ENCODE peak calls at places on chromosomes 6 and 20, in four cellular contexts. R, V, Y and P are unnamed samples.

GRCh38 chr6:110877154-110877564 is 2.6 kb downstream of the AMD1 start:
- DNase-seq in R (peak; percentile 32), V (no peak), Y (peak; percentile 48), P (no peak)

GRCh38 chr6:10310826-10311225 is 104.0 kb downstream of the TFAP2A start:
- DNase-seq in R (no peak), V (no peak), Y (no peak), P (no peak)

GRCh38 chr20:4563534-4563933 is 158.2 kb upstream of the PRND start:
- DNase-seq in R (peak; percentile 80), V (peak; percentile 50), Y (peak; percentile 79), P (peak; percentile 61)

GRCh38 chr6:131730264-131730663 is 19.4 kb upstream of the CTAGE9 start:
- DNase-seq in R (no peak), V (no peak), Y (no peak), P (no peak)

GRCh38 chr6:117266267-117266797 is 974 bp downstream of the VGLL2 start:
- DNase-seq in R (no peak), V (no peak), Y (no peak), P (no peak)

GRCh38 chr6:12578097-12578496 is 138.5 kb upstream of the PHACTR1 start:
- DNase-seq in R (peak; percentile 31), V (no peak), Y (no peak), P (no peak)

GRCh38 chr6:90093558-90094073 is 199.3 kb downstream of the GJA10 start:
- DNase-seq in R (no peak), V (no peak), Y (no peak), P (no peak)

GRCh38 chr6:128152551-128152950 is 251.7 kb upstream of the THEMIS start:
- DNase-seq in R (no peak), V (no peak), Y (no peak), P (no peak)

GRCh38 chr6:106110167-106110826 is 24.2 kb downstream of the PRDM1 start:
- DNase-seq in R (no peak), V (no peak), Y (no peak), P (no peak)
- H3K4me2 ChIP-seq in R (no peak overlapping the region), V (no peak overlapping the region), Y (no peak overlapping the region), P (no peak overlapping the region)

DNA sequence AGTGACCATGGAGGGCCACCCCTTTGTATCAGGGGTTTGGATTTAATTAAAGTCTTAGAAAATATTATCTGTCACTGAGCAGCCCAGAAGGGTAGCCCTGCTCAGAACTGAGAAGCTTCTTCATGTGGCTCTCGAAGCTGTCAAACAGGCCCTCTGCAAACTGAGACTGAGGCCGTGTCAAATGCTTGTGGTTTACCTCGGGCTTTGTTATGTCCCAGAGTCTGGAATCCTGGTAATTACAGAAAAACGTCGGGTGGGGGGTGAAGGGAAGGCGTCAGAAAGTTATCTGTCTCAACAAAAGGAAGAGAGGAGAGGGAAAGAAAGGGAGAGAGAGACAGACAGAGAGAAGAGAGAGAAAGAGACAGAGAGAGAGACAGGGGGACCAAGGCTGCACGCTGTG is 200.8 kb downstream of the BMP7 start:
- DNase-seq in R (no peak), V (no peak), Y (peak; percentile 65), P (peak; percentile 23)
- H2BK5ac ChIP-seq in R (no peak overlapping the region), V (no peak overlapping the region), Y (no peak overlapping the region), P (no peak overlapping the region)

GRCh38 chr20:51275816-51276215 is 252.9 kb upstream of the KCNG1 start:
- DNase-seq in R (peak; percentile 39), V (no peak), Y (no peak), P (no peak)

GRCh38 chr20:51276331-51276730 is 253.4 kb upstream of the KCNG1 start:
- DNase-seq in R (no peak), V (no peak), Y (no peak), P (no peak)

GRCh38 chr20:51277961-51278360 is 255.1 kb upstream of the KCNG1 start:
- DNase-seq in R (no peak), V (no peak), Y (no peak), P (no peak)

GRCh38 chr20:51272392-51272791 is 249.5 kb upstream of the KCNG1 start:
- DNase-seq in R (peak; percentile 73), V (no peak), Y (peak; percentile 10), P (no peak)

GRCh38 chr20:51275181-51275580 is 252.3 kb upstream of the KCNG1 start:
- DNase-seq in R (peak; percentile 4), V (no peak), Y (no peak), P (no peak)
- H3K4me2 ChIP-seq in R (no peak overlapping the region), V (no peak overlapping the region), Y (no peak overlapping the region), P (no peak overlapping the region)

DNA sequence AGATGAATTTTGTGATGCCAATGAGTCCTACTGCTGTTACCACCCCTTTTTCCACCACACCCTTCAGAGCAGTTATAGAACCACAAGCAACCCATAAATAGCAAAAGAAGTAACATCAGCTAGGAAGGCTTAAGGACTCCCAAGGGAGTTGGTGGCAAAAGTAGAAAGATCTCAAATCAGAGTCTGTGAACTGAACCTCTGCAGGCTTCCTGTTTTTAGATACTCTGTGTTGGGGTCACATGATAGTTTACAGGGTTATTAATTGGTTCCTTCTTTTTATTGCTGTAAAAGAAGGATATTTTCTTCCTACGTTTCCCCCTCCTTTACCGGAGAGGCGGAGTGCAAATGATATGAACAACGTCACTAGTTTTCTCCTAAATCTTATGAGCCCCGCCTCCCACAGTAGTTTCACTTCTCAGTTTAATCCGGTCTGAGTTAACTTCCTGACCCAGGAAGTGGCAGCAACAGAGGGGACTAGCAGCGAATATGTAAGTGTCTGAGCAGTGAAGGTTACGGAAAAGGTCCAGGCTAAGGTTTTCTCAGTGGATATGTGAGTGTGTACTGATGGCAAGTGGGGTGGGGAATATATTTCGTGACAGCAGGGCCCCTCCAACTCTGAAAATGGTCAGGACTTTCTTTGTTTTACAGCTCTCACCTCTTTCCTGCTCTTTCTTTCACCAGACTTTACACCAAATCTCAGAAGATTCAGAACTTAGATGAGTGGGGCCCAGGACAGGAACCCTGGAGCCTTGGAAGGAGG is at the start of gene TRIM38:
- DNase-seq in R (peak; percentile 89), V (peak; percentile 32), Y (peak; percentile 94), P (peak; percentile 76)
- H2BK5ac ChIP-seq in R (peak within 1 kb of the TSS; percentile 78), V (no peak within 1 kb of the TSS), Y (no peak within 1 kb of the TSS), P (no peak within 1 kb of the TSS)

DNA sequence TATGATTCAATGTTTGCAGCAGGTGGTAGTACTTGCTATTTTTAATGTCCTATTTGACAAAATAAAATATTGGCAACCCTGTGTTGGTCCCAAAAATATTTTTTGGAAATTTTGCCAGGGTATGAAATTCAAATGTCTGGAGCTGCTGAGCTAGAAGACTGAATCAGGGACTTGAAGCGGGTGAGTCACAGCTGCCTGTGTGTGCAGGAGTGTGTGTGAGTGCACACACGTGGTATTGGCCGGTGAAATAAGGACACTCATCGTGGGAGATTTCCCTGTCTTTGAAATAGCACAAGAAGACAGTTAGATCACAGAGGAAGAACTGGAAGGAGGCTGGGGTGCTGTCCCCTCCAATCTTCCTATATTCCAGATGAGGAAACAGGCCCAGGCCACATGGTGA is 123.7 kb upstream of the MLN start:
- DNase-seq in R (peak; percentile 72), V (no peak), Y (peak; percentile 48), P (no peak)
- H3K4me2 ChIP-seq in R (no peak overlapping the region), V (no peak overlapping the region), Y (no peak overlapping the region), P (no peak overlapping the region)

DNA sequence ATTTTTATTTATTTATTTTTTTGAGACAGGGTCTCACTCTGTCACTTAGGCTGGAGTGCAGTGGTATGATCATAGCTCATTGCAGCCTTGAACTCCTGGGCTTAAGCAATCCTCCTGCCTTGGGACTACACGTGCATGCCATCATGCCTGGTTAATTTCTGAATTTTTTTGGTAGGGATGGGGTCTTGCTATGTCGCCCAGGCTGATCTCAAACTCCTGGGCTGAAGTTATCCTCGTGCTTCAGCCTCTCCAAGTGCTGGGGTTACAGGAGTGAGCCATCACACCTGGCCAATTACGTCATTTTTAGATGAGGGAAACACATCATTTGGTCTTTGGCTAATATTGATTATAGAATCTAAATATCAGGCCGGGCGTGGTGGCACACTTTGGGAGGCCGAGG is 32.1 kb downstream of the SOX4 start:
- DNase-seq in R (no peak), V (no peak), Y (no peak), P (no peak)
- H2BK5ac ChIP-seq in R (no peak overlapping the region), V (no peak overlapping the region), Y (no peak overlapping the region), P (no peak overlapping the region)